ENCODE peak calls at places on chromosomes 13 and 19, in four cellular contexts. One of them, this sample, is unnamed.

GRCh38 chr19:6457958-6458694 is 1.5 kb downstream of the SLC25A23 start:
- DNase-seq in K562: peak
- DNase-seq in WTC11: no peak
- DNase-seq in HepG2: no peak
- DNase-seq in this sample: peak

GRCh38 chr19:42198676-42199439 is 18.6 kb downstream of the DEDD2 start:
- DNase-seq in K562: no peak
- DNase-seq in WTC11: no peak
- DNase-seq in HepG2: no peak
- DNase-seq in this sample: peak

GRCh38 chr19:57560049-57560491 is 407 bp upstream of the ZNF550 start:
- DNase-seq in K562: no peak
- DNase-seq in HepG2: no peak
- DNase-seq in WTC11: no peak
- DNase-seq in this sample: no peak

GRCh38 chr13:113542751-113543424 is 41.7 kb upstream of the TFDP1 start:
- DNase-seq in K562: no peak
- DNase-seq in HepG2: no peak
- DNase-seq in WTC11: no peak
- DNase-seq in this sample: no peak

GRCh38 chr13:59391696-59392095 is 772.0 kb downstream of the DIAPH3 start:
- DNase-seq in WTC11: peak
- DNase-seq in HepG2: peak
- DNase-seq in K562: peak
- DNase-seq in this sample: peak

GRCh38 chr19:7978196-7978825 is 27.1 kb downstream of the ELAVL1 start:
- DNase-seq in K562: no peak
- DNase-seq in WTC11: no peak
- DNase-seq in HepG2: no peak
- DNase-seq in this sample: no peak

GRCh38 chr19:51521796-51522195 is 9.7 kb downstream of the SIGLEC6 start:
- DNase-seq in HepG2: no peak
- DNase-seq in WTC11: no peak
- DNase-seq in K562: no peak
- DNase-seq in this sample: no peak

GRCh38 chr13:75145926-75146325 is 336.0 kb downstream of the TBC1D4 start:
- DNase-seq in K562: no peak
- DNase-seq in HepG2: no peak
- DNase-seq in WTC11: no peak
- DNase-seq in this sample: no peak

GRCh38 chr13:111531505-111531904 is 211.1 kb downstream of the TEX29 start:
- DNase-seq in K562: no peak
- DNase-seq in HepG2: no peak
- DNase-seq in WTC11: no peak
- DNase-seq in this sample: no peak

GRCh38 chr13:113915786-113916329 is 52.0 kb upstream of the GAS6 start:
- DNase-seq in WTC11: no peak
- DNase-seq in K562: no peak
- DNase-seq in HepG2: no peak
- DNase-seq in this sample: no peak

GRCh38 chr19:58196911-58197616 is 14.2 kb downstream of the ZNF274 start:
- DNase-seq in HepG2: peak
- DNase-seq in WTC11: no peak
- DNase-seq in K562: no peak
- DNase-seq in this sample: no peak

GRCh38 chr13:85525411-85525810 is 273.8 kb downstream of the SLITRK6 start:
- DNase-seq in WTC11: no peak
- DNase-seq in HepG2: no peak
- DNase-seq in K562: no peak
- DNase-seq in this sample: no peak

GRCh38 chr19:30406220-30406944 is 34.2 kb downstream of the ZNF536 start:
- DNase-seq in K562: no peak
- DNase-seq in HepG2: peak
- DNase-seq in WTC11: peak
- DNase-seq in this sample: no peak

GRCh38 chr13:98478134-98479129 is 98.5 kb downstream of the STK24 start:
- DNase-seq in K562: peak
- DNase-seq in WTC11: no peak
- DNase-seq in HepG2: no peak
- DNase-seq in this sample: peak

GRCh38 chr13:46909037-46909436 is 12.2 kb upstream of the HTR2A start:
- DNase-seq in K562: no peak
- DNase-seq in WTC11: no peak
- DNase-seq in HepG2: no peak
- DNase-seq in this sample: no peak

GRCh38 chr19:2477141-2477710 is 1.3 kb downstream of the GADD45B start:
- DNase-seq in HepG2: no peak
- DNase-seq in K562: no peak
- DNase-seq in WTC11: no peak
- DNase-seq in this sample: no peak

GRCh38 chr19:48390188-48391099 is 907 bp downstream of the KDELR1 start:
- DNase-seq in WTC11: peak
- DNase-seq in HepG2: peak
- DNase-seq in K562: peak
- DNase-seq in this sample: no peak

GRCh38 chr19:54552913-54553310 is 20.7 kb upstream of the LILRA2 start:
- DNase-seq in K562: no peak
- DNase-seq in WTC11: no peak
- DNase-seq in HepG2: no peak
- DNase-seq in this sample: no peak

GRCh38 chr13:33761744-33762143 is 56.2 kb upstream of the RFC3 start:
- DNase-seq in HepG2: peak
- DNase-seq in WTC11: no peak
- DNase-seq in K562: no peak
- DNase-seq in this sample: no peak

GRCh38 chr13:93660664-93661063 is 434.1 kb downstream of the GPC6 start:
- DNase-seq in K562: no peak
- DNase-seq in HepG2: no peak
- DNase-seq in WTC11: no peak
- DNase-seq in this sample: no peak

GRCh38 chr13:106172176-106172905 is 363.1 kb downstream of the EFNB2 start:
- DNase-seq in WTC11: no peak
- DNase-seq in K562: no peak
- DNase-seq in HepG2: no peak
- DNase-seq in this sample: no peak

GRCh38 chr19:11180346-11180745 is 17.0 kb downstream of the KANK2 start:
- DNase-seq in K562: no peak
- DNase-seq in HepG2: no peak
- DNase-seq in WTC11: no peak
- DNase-seq in this sample: no peak

GRCh38 chr13:51249254-51249653 is 27.1 kb downstream of the FAM124A start:
- DNase-seq in HepG2: no peak
- DNase-seq in WTC11: no peak
- DNase-seq in K562: no peak
- DNase-seq in this sample: no peak

GRCh38 chr19:10655457-10656312 is 1.5 kb downstream of the ILF3 start:
- DNase-seq in K562: no peak
- DNase-seq in WTC11: no peak
- DNase-seq in HepG2: peak
- DNase-seq in this sample: no peak

GRCh38 chr13:74867460-74867859 is 614.5 kb downstream of the TBC1D4 start:
- DNase-seq in WTC11: no peak
- DNase-seq in K562: no peak
- DNase-seq in HepG2: no peak
- DNase-seq in this sample: no peak

DNA sequence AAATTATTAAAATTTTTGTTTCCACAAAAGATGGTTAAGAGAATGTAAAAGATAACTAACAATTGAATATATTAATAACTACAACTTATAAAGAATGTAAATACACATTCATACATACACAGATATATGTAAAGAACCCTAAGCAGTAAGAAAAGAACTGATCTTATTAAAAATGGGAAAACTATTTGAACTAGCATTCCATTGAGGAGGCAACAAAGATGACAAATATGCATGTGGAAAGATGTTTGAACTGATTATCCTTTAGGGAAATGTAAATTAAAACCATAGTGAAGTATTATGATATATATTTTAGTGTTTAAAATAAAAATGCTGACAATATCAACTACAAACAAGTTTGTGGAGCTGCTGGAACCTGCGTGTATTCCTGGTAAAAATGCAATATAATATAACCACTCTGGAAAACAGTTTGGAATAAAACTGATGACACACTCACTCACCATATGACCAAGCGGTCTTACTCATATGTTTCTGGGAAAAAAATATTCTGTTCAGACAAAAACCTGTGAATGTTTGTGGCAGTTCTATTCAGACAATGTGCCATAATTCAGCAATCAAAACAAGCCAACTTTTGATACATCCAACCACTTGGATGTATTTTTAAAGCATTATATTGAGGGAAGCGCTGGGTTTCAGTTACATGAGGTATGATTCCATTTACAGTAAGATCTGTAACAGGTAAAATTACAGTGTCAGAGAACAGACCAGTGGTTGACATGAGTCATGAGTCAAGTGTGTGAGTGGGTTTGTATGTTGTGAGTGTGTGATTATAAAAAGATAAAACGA is 694.4 kb upstream of the SLITRK5 start:
- DNase-seq in HepG2: no peak
- DNase-seq in K562: no peak
- DNase-seq in WTC11: no peak
- DNase-seq in this sample: no peak
- TF ChIP-seq CBFB in HepG2: no peak
- TF ChIP-seq CBFB in K562: no peak
- TF ChIP-seq CBFB in WTC11: no peak
- TF ChIP-seq CBFB in this sample: no peak

DNA sequence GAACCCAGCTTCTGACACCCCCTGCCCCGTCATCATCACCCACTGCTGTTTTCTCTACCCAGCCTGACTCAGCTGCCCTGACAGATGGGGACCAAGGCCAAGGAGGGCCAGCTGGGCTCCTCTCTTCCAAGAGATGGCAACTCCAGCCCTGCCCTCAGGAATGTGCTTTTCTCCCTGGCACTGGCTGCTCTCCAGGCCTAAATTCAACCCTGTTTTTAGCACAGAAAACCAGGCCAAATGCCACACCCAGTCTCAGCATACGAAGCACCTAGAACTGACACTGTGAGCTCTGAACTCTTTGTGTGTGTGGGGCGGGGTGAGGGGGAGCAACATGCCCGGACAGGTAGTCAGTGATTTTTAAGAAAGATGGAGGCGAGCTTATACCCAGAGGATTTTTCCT is 23.4 kb upstream of the IGFL1 start:
- DNase-seq in WTC11: no peak
- DNase-seq in HepG2: no peak
- DNase-seq in K562: no peak
- DNase-seq in this sample: no peak
- TF ChIP-seq CBFB in WTC11: no peak
- TF ChIP-seq CBFB in HepG2: no peak
- TF ChIP-seq CBFB in K562: no peak
- TF ChIP-seq CBFB in this sample: no peak

DNA sequence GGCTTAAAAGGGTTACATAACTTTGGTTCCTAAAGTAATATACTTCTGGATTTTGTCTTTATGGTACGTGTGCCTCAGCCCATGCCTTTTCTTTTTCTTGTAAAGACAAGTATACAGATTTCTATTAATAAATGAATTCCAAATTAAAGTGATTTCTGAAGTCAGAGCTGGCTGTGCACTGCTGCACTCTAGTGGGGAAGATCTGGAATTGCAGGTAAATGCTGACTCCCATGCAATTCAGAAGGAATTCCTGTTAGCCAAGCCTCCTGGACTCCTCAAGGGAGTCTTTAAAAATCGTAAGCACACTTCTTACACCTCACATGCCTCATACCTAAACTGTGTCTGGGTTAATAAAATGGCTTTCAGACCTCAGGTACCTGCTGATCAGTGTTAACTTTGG is 118.4 kb upstream of the SLC7A1 start:
- DNase-seq in WTC11: no peak
- DNase-seq in K562: peak
- DNase-seq in HepG2: no peak
- DNase-seq in this sample: no peak
- TF ChIP-seq CBFB in WTC11: no peak
- TF ChIP-seq CBFB in K562: no peak
- TF ChIP-seq CBFB in HepG2: no peak
- TF ChIP-seq CBFB in this sample: no peak

DNA sequence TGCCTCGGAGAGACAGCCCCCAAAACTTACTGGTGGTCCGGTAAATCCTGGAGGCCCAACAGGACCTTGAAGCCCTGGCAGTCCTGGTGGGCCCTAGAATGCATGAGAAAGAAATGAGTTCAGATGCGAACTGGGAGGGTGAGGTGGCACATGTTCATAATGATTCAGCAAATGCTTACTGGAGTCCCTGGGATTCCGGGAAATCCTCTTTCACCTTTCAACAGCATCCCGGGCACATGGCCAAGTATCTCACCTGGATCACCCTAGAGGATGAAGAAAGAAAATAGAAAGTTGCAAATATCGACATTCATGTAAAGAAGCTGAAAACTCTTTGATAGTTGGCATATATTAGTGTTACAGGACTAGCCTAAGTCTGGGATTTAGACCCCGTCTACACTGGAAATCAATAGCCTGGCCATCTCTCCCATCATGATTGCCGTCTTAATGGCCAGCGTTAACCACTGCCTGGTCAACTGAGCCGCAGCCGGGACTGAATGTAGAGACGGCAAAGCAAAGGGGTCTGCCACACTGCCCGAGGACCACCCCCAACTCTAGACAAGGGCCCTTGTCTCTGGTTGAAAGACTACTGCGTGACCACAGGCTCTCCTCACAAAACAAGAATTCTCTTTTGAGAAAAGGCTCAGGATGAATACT is 96.9 kb downstream of the COL4A1 start:
- DNase-seq in K562: no peak
- DNase-seq in HepG2: no peak
- DNase-seq in WTC11: no peak
- DNase-seq in this sample: no peak
- TF ChIP-seq CBFB in K562: no peak
- TF ChIP-seq CBFB in HepG2: no peak
- TF ChIP-seq CBFB in WTC11: no peak
- TF ChIP-seq CBFB in this sample: no peak